ENCODE peak calls at places on chromosomes 2 and 18, in eight cellular contexts. S is GM23248, Y is neuronal stem cell, U is endothelial cell of umbilical vein, L is IMR-90, F is fibroblast of lung, J is neural progenitor cell, O is Karpas-422. P is an unnamed sample.

GRCh38 chr2:157329524-157329923 is 3.9 kb upstream of the ERMN start:
- DNase-seq in O (no peak), Y (no peak), F (no peak), S (no peak), U (no peak), L (no peak), J (no peak), P (no peak)

GRCh38 chr2:95374916-95375471 is 27.5 kb upstream of the FAHD2A start:
- DNase-seq in Y (no peak), F (peak; percentile 25), U (no peak), S (peak; percentile 46), L (peak; percentile 36), J (no peak), O (no peak), P (peak; percentile 22)

GRCh38 chr2:101560780-101561315 is 85.9 kb upstream of the RFX8 start:
- DNase-seq in S (no peak), L (no peak), Y (no peak), J (no peak), O (no peak), U (no peak), F (no peak), P (no peak)

GRCh38 chr18:55435592-55435991 is 152.4 kb downstream of the TCF4 start:
- DNase-seq in O (no peak), Y (no peak), S (peak; percentile 47), J (no peak), F (no peak), U (no peak), L (no peak), P (no peak)

GRCh38 chr2:44671276-44671675 is 270.2 kb upstream of the SIX3 start:
- DNase-seq in Y (no peak), F (no peak), O (no peak), J (no peak), L (no peak), U (no peak), S (no peak), P (no peak)

GRCh38 chr2:102235491-102235890 is 48.7 kb downstream of the IL1RL2 start:
- DNase-seq in Y (no peak), S (peak; percentile 52), O (peak; percentile 46), U (peak; percentile 40), J (peak; percentile 55), L (peak; percentile 29), F (no peak), P (no peak)

GRCh38 chr2:174605687-174606086 is 8.1 kb upstream of the WIPF1 start:
- DNase-seq in J (no peak), U (peak; percentile 34), Y (no peak), O (peak; percentile 74), F (peak; percentile 64), L (peak; percentile 59), S (peak; percentile 76), P (peak; percentile 38)

GRCh38 chr2:170770304-170771048 is at the start of gene ERICH2:
- DNase-seq in U (peak; percentile 11), O (peak; percentile 91), L (peak; percentile 30), Y (peak; percentile 67), J (peak; percentile 93), F (peak; percentile 54), S (peak; percentile 76), P (peak; percentile 36)

GRCh38 chr18:8003878-8004675 is 437.0 kb downstream of the PTPRM start:
- DNase-seq in J (no peak), S (no peak), F (peak; percentile 85), U (peak; percentile 79), O (no peak), L (peak; percentile 77), Y (no peak), P (peak; percentile 67)

GRCh38 chr2:176432439-176432838 is 163.2 kb downstream of the MTX2 start:
- DNase-seq in S (peak; percentile 36), O (no peak), Y (no peak), U (peak; percentile 12), F (peak; percentile 39), J (no peak), L (peak; percentile 28), P (no peak)

GRCh38 chr2:181364492-181365175 is 92.6 kb upstream of the ITGA4 start:
- DNase-seq in U (no peak), S (peak; percentile 53), O (no peak), J (no peak), L (no peak), F (no peak), Y (no peak), P (no peak)

GRCh38 chr2:181371195-181371594 is 86.0 kb upstream of the ITGA4 start:
- DNase-seq in S (no peak), L (no peak), U (no peak), Y (no peak), J (no peak), F (no peak), O (no peak), P (no peak)

GRCh38 chr2:181371782-181372292 is 85.3 kb upstream of the ITGA4 start:
- DNase-seq in S (peak; percentile 52), L (peak; percentile 57), O (no peak), Y (no peak), F (peak; percentile 28), J (no peak), U (peak; percentile 53), P (peak; percentile 84)

GRCh38 chr2:181370126-181370525 is 87.1 kb upstream of the ITGA4 start:
- DNase-seq in Y (no peak), O (no peak), S (no peak), U (no peak), J (no peak), L (no peak), F (no peak), P (no peak)

GRCh38 chr2:181368036-181368435 is 89.2 kb upstream of the ITGA4 start:
- DNase-seq in L (no peak), J (no peak), U (no peak), F (no peak), Y (no peak), S (no peak), O (no peak), P (no peak)
- H3K9me3 ChIP-seq in L (no peaks in the 10 kb centered on the region), J (no peaks in the 10 kb centered on the region), U (no peaks in the 10 kb centered on the region), F (no peaks in the 10 kb centered on the region), Y (no peaks in the 10 kb centered on the region), S (no peaks in the 10 kb centered on the region), O (no peaks in the 10 kb centered on the region), P (no peaks in the 10 kb centered on the region)

GRCh38 chr2:241103176-241103595 is 1.1 kb upstream of the MTERF4 start:
- DNase-seq in Y (no peak), F (no peak), U (no peak), J (peak; percentile 61), S (no peak), L (no peak), O (peak; percentile 51), P (no peak)

GRCh38 chr2:241095594-241096290 is 6.3 kb downstream of the MTERF4 start:
- DNase-seq in L (no peak), J (no peak), F (no peak), O (no peak), U (no peak), Y (no peak), S (no peak), P (no peak)

GRCh38 chr2:241102239-241102803 is at the start of gene MTERF4:
- DNase-seq in F (peak; percentile 80), S (peak; percentile 93), Y (peak; percentile 83), J (peak; percentile 94), O (peak; percentile 96), U (peak; percentile 78), L (peak; percentile 76), P (peak; percentile 64)

GRCh38 chr2:241096979-241097378 is 5.1 kb downstream of the MTERF4 start:
- DNase-seq in O (no peak), L (no peak), F (no peak), J (no peak), S (no peak), Y (no peak), U (no peak), P (no peak)

DNA sequence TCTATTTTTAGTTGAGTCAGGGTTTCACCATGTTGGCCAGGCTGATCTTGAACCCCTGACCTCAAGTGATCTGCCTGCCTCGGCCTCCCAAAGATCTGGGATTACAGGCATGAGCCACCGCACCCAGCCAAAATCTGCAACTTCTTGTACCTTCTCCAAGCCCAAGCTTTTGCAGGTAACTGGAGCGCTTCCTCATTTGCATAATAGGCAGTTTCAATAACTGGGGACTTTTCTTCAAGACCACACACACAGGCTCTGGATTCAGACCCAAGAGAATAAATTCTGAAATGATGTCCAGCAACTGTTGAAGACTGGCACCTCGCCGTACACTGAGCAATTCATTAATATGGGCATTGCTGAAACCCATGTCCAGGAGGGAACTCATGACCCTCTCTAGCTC is 2.8 kb downstream of the MTERF4 start:
- DNase-seq in Y (no peak), U (no peak), L (no peak), J (no peak), O (no peak), F (no peak), S (no peak), P (no peak)
- H3K9ac ChIP-seq in Y (no peak overlapping the region), U (no peak overlapping the region), L (no peak overlapping the region), J (no peak overlapping the region), O (no peak overlapping the region), F (no peak overlapping the region), S (no peak overlapping the region), P (no peak overlapping the region)

DNA sequence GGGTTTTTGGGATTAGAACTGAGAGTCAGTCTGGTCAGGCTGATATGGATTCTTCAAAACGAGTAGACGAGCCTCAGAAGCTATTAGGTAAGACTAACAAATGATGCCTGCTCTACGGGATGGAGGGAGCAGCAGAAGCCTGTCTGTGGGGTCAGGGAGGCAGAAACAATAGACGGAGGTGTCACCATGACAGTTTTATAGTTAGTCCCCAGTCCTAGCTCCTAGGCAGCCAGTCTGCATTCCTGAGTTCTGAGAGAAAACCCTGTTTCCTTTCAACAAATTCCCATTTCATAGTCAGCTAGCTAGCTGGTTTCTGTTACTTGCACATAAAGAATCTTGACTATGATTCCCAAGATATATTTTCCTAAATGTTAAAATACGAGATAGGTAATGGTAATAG is 542.1 kb downstream of the PID1 start:
- DNase-seq in Y (no peak), L (no peak), S (peak; percentile 23), O (no peak), F (no peak), U (no peak), J (peak; percentile 2), P (peak; percentile 25)
- H3K9me3 ChIP-seq in Y (no peaks in the 10 kb centered on the region), L (peaks cover 3% of the 10 kb centered on the region), S (peaks cover 6% of the 10 kb centered on the region), O (no peaks in the 10 kb centered on the region), F (no peaks in the 10 kb centered on the region), U (peaks cover 2% of the 10 kb centered on the region), J (no peaks in the 10 kb centered on the region), P (no peaks in the 10 kb centered on the region)

DNA sequence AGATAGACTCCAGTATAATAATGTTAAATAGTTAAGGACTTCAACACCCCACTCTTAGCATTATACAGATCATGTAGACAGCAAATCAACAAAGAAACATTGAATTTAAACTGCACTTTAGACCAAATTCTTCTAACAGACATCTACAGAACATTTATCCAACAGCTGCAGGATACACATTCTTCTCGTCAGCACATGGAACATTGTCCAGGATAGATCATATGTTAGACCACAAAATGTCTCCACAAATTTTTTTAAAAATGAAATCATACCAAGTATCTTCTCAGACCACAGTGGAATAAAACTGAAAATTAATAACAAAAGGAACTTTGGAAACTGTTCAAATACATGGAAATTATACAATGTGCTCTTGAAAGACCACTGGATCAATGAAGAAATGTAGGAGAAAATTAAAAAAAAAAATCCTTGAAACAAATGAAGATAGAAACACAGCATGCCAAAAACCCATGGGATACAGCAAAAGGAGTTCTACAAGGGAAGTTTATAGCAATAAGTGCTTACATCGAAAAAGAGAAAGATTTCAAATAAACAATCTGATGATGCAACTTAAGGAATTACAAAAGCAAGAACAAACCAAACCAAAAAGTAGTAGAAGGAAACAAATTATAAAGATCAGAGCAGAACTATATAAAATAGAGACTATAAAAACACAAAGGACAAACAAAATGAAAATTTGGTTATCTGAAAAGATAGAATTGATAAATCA is 12.3 kb upstream of the SPP2 start:
- DNase-seq in U (no peak), Y (no peak), S (no peak), J (no peak), F (peak; percentile 85), O (no peak), L (peak; percentile 45), P (peak; percentile 27)
- H3K9ac ChIP-seq in U (no peak overlapping the region), Y (no peak overlapping the region), S (no peak overlapping the region), J (no peak overlapping the region), F (no peak overlapping the region), O (no peak overlapping the region), L (no peak overlapping the region), P (no peak overlapping the region)

GRCh38 chr2:185221-185620 is 78.6 kb downstream of the SH3YL1 start:
- DNase-seq in L (no peak), F (no peak), J (no peak), O (no peak), U (no peak), S (no peak), Y (no peak), P (no peak)
- H3K9me3 ChIP-seq in L (peaks cover 6% of the 10 kb centered on the region), F (no peaks in the 10 kb centered on the region), J (peaks cover 23% of the 10 kb centered on the region), O (peaks cover 8% of the 10 kb centered on the region), U (peaks cover 5% of the 10 kb centered on the region), S (no peaks in the 10 kb centered on the region), Y (peaks cover 38% of the 10 kb centered on the region), P (peaks cover 3% of the 10 kb centered on the region)

P was measured in astrocyte.